ENCODE peak calls at places on chromosome 17, in five cellular contexts. One of them, this sample, is unnamed.

GRCh38 chr17:50127661-50128361 is 2.1 kb downstream of the SAMD14 start:
- DNase-seq in HCT116: no peak
- DNase-seq in prostate gland: no peak
- DNase-seq in hepatocyte: no peak
- DNase-seq in AG04449: no peak
- DNase-seq in this sample: no peak

GRCh38 chr17:63450551-63450950 is 4.4 kb upstream of the CYB561 start:
- DNase-seq in HCT116: no peak
- DNase-seq in prostate gland: no peak
- DNase-seq in hepatocyte: no peak
- DNase-seq in AG04449: no peak
- DNase-seq in this sample: no peak

GRCh38 chr17:46832945-46833839 is 14.7 kb upstream of the WNT3 start:
- DNase-seq in HCT116: no peak
- DNase-seq in prostate gland: peak
- DNase-seq in hepatocyte: no peak
- DNase-seq in AG04449: no peak
- DNase-seq in this sample: peak

GRCh38 chr17:19383681-19384470 is 3.1 kb downstream of the MFAP4 start:
- DNase-seq in HCT116: no peak
- DNase-seq in prostate gland: no peak
- DNase-seq in hepatocyte: no peak
- DNase-seq in AG04449: no peak
- DNase-seq in this sample: no peak

GRCh38 chr17:49755681-49756283 is 8.1 kb downstream of the FAM117A start:
- DNase-seq in HCT116: no peak
- DNase-seq in prostate gland: no peak
- DNase-seq in hepatocyte: no peak
- DNase-seq in AG04449: no peak
- DNase-seq in this sample: no peak

GRCh38 chr17:40097931-40098845 is 2.2 kb downstream of the NR1D1 start:
- DNase-seq in HCT116: no peak
- DNase-seq in prostate gland: peak
- DNase-seq in hepatocyte: peak
- DNase-seq in AG04449: no peak
- DNase-seq in this sample: no peak

GRCh38 chr17:52106638-52107261 is 51.8 kb downstream of the CA10 start:
- DNase-seq in HCT116: peak
- DNase-seq in prostate gland: peak
- DNase-seq in hepatocyte: peak
- DNase-seq in AG04449: no peak
- DNase-seq in this sample: no peak

GRCh38 chr17:40464392-40464855 is 21.2 kb downstream of the IGFBP4 start:
- DNase-seq in HCT116: no peak
- DNase-seq in prostate gland: no peak
- DNase-seq in hepatocyte: no peak
- DNase-seq in AG04449: no peak
- DNase-seq in this sample: no peak

GRCh38 chr17:4483012-4483840 is 15.5 kb upstream of the SPNS2 start:
- DNase-seq in HCT116: peak
- DNase-seq in prostate gland: no peak
- DNase-seq in hepatocyte: peak
- DNase-seq in AG04449: no peak
- DNase-seq in this sample: peak

GRCh38 chr17:60314423-60314822 is 77.5 kb downstream of the USP32 start:
- DNase-seq in HCT116: no peak
- DNase-seq in prostate gland: no peak
- DNase-seq in hepatocyte: no peak
- DNase-seq in AG04449: no peak
- DNase-seq in this sample: no peak

GRCh38 chr17:41777579-41778188 is 8.8 kb downstream of the JUP start:
- DNase-seq in HCT116: no peak
- DNase-seq in prostate gland: peak
- DNase-seq in hepatocyte: peak
- DNase-seq in AG04449: peak
- DNase-seq in this sample: peak

GRCh38 chr17:29109477-29110371 is 66.8 kb downstream of the PIPOX start:
- DNase-seq in HCT116: no peak
- DNase-seq in prostate gland: no peak
- DNase-seq in hepatocyte: no peak
- DNase-seq in AG04449: no peak
- DNase-seq in this sample: no peak

GRCh38 chr17:40323731-40324650 is 15.0 kb downstream of the RARA start:
- DNase-seq in HCT116: no peak
- DNase-seq in prostate gland: no peak
- DNase-seq in hepatocyte: no peak
- DNase-seq in AG04449: no peak
- DNase-seq in this sample: no peak

GRCh38 chr17:73194514-73195222 is 1.8 kb downstream of the COG1 start:
- DNase-seq in HCT116: no peak
- DNase-seq in prostate gland: no peak
- DNase-seq in hepatocyte: no peak
- DNase-seq in AG04449: peak
- DNase-seq in this sample: no peak

GRCh38 chr17:36742267-36743000 is 141.1 kb downstream of the MRM1 start:
- DNase-seq in HCT116: no peak
- DNase-seq in prostate gland: no peak
- DNase-seq in hepatocyte: no peak
- DNase-seq in AG04449: no peak
- DNase-seq in this sample: no peak

GRCh38 chr17:39057807-39058206 is 90.6 kb upstream of the FBXO47 start:
- DNase-seq in HCT116: no peak
- DNase-seq in prostate gland: no peak
- DNase-seq in hepatocyte: no peak
- DNase-seq in AG04449: no peak
- DNase-seq in this sample: no peak

GRCh38 chr17:28030386-28030785 is 12.1 kb upstream of the NLK start:
- DNase-seq in HCT116: no peak
- DNase-seq in prostate gland: no peak
- DNase-seq in hepatocyte: peak
- DNase-seq in AG04449: no peak
- DNase-seq in this sample: no peak

GRCh38 chr17:65389956-65390355 is 171.5 kb downstream of the AXIN2 start:
- DNase-seq in HCT116: peak
- DNase-seq in prostate gland: no peak
- DNase-seq in hepatocyte: no peak
- DNase-seq in AG04449: peak
- DNase-seq in this sample: no peak

GRCh38 chr17:76173474-76173873 is 32.4 kb upstream of the FOXJ1 start:
- DNase-seq in HCT116: no peak
- DNase-seq in prostate gland: no peak
- DNase-seq in hepatocyte: no peak
- DNase-seq in AG04449: no peak
- DNase-seq in this sample: no peak

GRCh38 chr17:77329741-77330531 is 189.2 kb downstream of the SEC14L1 start:
- DNase-seq in HCT116: no peak
- DNase-seq in prostate gland: no peak
- DNase-seq in hepatocyte: no peak
- DNase-seq in AG04449: no peak
- DNase-seq in this sample: no peak

GRCh38 chr17:63490858-63491400 is 14.1 kb downstream of the ACE start:
- DNase-seq in HCT116: no peak
- DNase-seq in prostate gland: no peak
- DNase-seq in hepatocyte: no peak
- DNase-seq in AG04449: no peak
- DNase-seq in this sample: no peak

GRCh38 chr17:48301002-48301401 is 129.0 kb downstream of the SKAP1 start:
- DNase-seq in HCT116: no peak
- DNase-seq in prostate gland: no peak
- DNase-seq in hepatocyte: no peak
- DNase-seq in AG04449: no peak
- DNase-seq in this sample: no peak

GRCh38 chr17:64024781-64025731 is 4.6 kb upstream of the ICAM2 start:
- DNase-seq in HCT116: no peak
- DNase-seq in prostate gland: no peak
- DNase-seq in hepatocyte: no peak
- DNase-seq in AG04449: no peak
- DNase-seq in this sample: no peak

GRCh38 chr17:27346228-27346899 is 52.5 kb downstream of the WSB1 start:
- DNase-seq in HCT116: no peak
- DNase-seq in prostate gland: no peak
- DNase-seq in hepatocyte: no peak
- DNase-seq in AG04449: no peak
- DNase-seq in this sample: no peak

GRCh38 chr17:48543854-48544355 is 1.0 kb downstream of the HOXB2 start:
- DNase-seq in HCT116: no peak
- DNase-seq in prostate gland: no peak
- DNase-seq in hepatocyte: no peak
- DNase-seq in AG04449: no peak
- DNase-seq in this sample: no peak

GRCh38 chr17:76834889-76835288 is 33.3 kb upstream of the MGAT5B start:
- DNase-seq in HCT116: no peak
- DNase-seq in prostate gland: no peak
- DNase-seq in hepatocyte: no peak
- DNase-seq in AG04449: no peak
- DNase-seq in this sample: no peak

GRCh38 chr17:81018044-81018802 is 16.7 kb upstream of the BAIAP2 start:
- DNase-seq in HCT116: no peak
- DNase-seq in prostate gland: peak
- DNase-seq in hepatocyte: no peak
- DNase-seq in AG04449: no peak
- DNase-seq in this sample: no peak

GRCh38 chr17:80880650-80880989 is 111.0 kb upstream of the CHMP6 start:
- DNase-seq in HCT116: no peak
- DNase-seq in prostate gland: no peak
- DNase-seq in hepatocyte: no peak
- DNase-seq in AG04449: no peak
- DNase-seq in this sample: no peak

GRCh38 chr17:29757788-29758187 is 135.1 kb upstream of the CORO6 start:
- DNase-seq in HCT116: no peak
- DNase-seq in prostate gland: no peak
- DNase-seq in hepatocyte: no peak
- DNase-seq in AG04449: no peak
- DNase-seq in this sample: no peak

GRCh38 chr17:11330871-11331270 is 89.9 kb downstream of the SHISA6 start:
- DNase-seq in HCT116: no peak
- DNase-seq in prostate gland: no peak
- DNase-seq in hepatocyte: peak
- DNase-seq in AG04449: no peak
- DNase-seq in this sample: no peak
- H3K4me3 ChIP-seq in HCT116: no peak
- H3K4me3 ChIP-seq in prostate gland: no peak
- H3K4me3 ChIP-seq in hepatocyte: no peak
- H3K4me3 ChIP-seq in AG04449: no peak
- H3K4me3 ChIP-seq in this sample: no peak

DNA sequence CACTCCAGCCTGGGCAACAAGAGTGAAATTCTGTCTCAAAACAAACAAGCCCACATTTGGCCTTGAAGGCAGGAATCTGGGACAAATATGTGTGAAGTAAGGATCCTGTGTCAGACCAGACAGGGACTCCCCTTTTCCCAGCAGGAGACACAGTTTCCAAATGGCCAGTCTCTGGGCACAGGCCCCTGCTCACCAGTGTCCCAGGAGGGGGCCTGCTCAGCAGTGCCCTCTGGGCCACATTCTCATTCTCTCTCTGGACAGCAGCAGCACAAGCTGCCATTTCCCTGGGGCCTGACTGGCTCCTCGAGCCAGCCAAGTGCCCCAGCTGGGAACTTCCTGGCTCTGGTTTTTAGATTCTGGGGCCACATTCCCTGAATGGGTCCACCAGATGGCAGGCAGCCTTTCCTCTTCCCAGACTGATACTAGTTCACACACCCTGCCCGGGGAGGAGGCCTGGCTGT is 11.7 kb upstream of the MNT start:
- DNase-seq in HCT116: no peak
- DNase-seq in prostate gland: no peak
- DNase-seq in hepatocyte: no peak
- DNase-seq in AG04449: no peak
- DNase-seq in this sample: no peak
- TF ChIP-seq CTCF in HCT116: no peak
- TF ChIP-seq CTCF in prostate gland: no peak
- TF ChIP-seq CTCF in hepatocyte: no peak
- TF ChIP-seq CTCF in AG04449: peak
- TF ChIP-seq CTCF in this sample: peak

GRCh38 chr17:8277317-8277716 is 11.2 kb upstream of the RANGRF start:
- DNase-seq in HCT116: no peak
- DNase-seq in prostate gland: no peak
- DNase-seq in hepatocyte: no peak
- DNase-seq in AG04449: no peak
- DNase-seq in this sample: no peak
- H3K4me3 ChIP-seq in HCT116: no peak
- H3K4me3 ChIP-seq in prostate gland: no peak
- H3K4me3 ChIP-seq in hepatocyte: no peak
- H3K4me3 ChIP-seq in AG04449: no peak
- H3K4me3 ChIP-seq in this sample: no peak

DNA sequence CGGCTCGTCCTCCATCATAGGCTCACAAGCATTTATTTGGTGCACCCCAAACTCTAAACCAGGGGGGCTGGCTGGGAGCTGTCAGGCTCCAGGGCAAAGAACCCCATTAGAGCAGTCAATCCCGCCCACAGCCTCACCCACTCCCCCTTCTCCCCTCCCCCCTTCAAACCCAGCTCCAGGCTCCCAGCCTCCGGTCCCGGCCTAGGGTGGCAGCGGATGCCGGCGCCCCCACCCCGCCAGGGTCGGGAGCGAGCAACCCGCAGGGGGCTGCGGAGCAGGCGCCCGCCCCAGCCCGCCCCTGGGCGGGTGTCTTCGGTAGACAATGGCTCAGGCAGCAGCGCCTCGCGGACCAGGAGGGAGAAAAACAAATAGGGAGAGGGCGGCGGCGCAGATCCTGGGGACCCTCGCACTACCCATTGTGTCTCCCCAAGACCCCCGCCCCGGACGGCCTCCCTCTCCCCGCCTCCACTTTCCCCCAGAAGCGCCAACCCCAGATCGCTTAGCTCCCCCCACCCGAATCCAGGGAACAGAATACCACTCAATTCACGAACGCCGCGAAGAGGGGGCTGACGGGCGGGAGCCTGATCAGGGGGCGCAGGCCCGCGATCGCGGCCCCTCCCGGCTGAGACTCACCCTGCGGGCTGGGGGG is 565 bp downstream of the FAM171A2 start:
- DNase-seq in HCT116: no peak
- DNase-seq in prostate gland: no peak
- DNase-seq in hepatocyte: peak
- DNase-seq in AG04449: no peak
- DNase-seq in this sample: no peak
- TF ChIP-seq CTCF in HCT116: no peak
- TF ChIP-seq CTCF in prostate gland: no peak
- TF ChIP-seq CTCF in hepatocyte: no peak
- TF ChIP-seq CTCF in AG04449: no peak
- TF ChIP-seq CTCF in this sample: no peak

GRCh38 chr17:15649861-15650391 is 30.4 kb upstream of the FBXW10B start:
- DNase-seq in HCT116: peak
- DNase-seq in prostate gland: no peak
- DNase-seq in hepatocyte: peak
- DNase-seq in AG04449: no peak
- DNase-seq in this sample: no peak
- H3K4me3 ChIP-seq in HCT116: peak
- H3K4me3 ChIP-seq in prostate gland: no peak
- H3K4me3 ChIP-seq in hepatocyte: no peak
- H3K4me3 ChIP-seq in AG04449: peak
- H3K4me3 ChIP-seq in this sample: peak